ENCODE peak calls at places on chromosomes 2 and 18, in ten cellular contexts. G is BJ, M is kidney epithelial cell, O is WTC11, L is osteocyte, H is astrocyte of the spinal cord, I is BE2C, Z is cardiac muscle cell, Y is brain microvascular endothelial cell, R is cardiac fibroblast. N is an unnamed sample.

GRCh38 chr2:128797937-128798336 is 479.3 kb upstream of the HS6ST1 start:
- DNase-seq in Y (no peak), H (no peak), L (peak; percentile 59), I (no peak), M (no peak), R (no peak), G (no peak), Z (no peak), O (no peak), N (peak; percentile 47)

GRCh38 chr2:151973013-151973900 is 125.6 kb downstream of the CACNB4 start:
- DNase-seq in L (no peak), Z (no peak), Y (no peak), G (no peak), H (no peak), I (no peak), R (no peak), O (no peak), M (no peak), N (no peak)

GRCh38 chr2:144480257-144480656 is 39.7 kb downstream of the ZEB2 start:
- DNase-seq in Y (no peak), R (peak; percentile 90), L (no peak), O (no peak), G (no peak), I (no peak), Z (no peak), M (no peak), H (no peak), N (no peak)

GRCh38 chr2:168439536-168439935 is 16.5 kb upstream of the CERS6 start:
- DNase-seq in R (peak; percentile 40), H (peak; percentile 14), I (no peak), Y (no peak), M (no peak), G (no peak), Z (no peak), L (no peak), O (no peak), N (no peak)

GRCh38 chr2:159083601-159084000 is 115.2 kb downstream of the TANC1 start:
- DNase-seq in M (no peak), I (no peak), G (peak; percentile 59), Z (no peak), R (peak; percentile 56), Y (no peak), O (no peak), H (peak; percentile 56), L (no peak), N (no peak)

GRCh38 chr18:72867721-72868665 is at the start of gene NETO1:
- DNase-seq in I (no peak), L (no peak), G (no peak), R (no peak), Z (peak; percentile 54), M (no peak), Y (no peak), O (peak; percentile 62), H (peak; percentile 49), N (no peak)

GRCh38 chr2:58834404-58834803 is 593.3 kb upstream of the FANCL start:
- DNase-seq in O (peak; percentile 73), Y (peak; percentile 43), G (no peak), M (peak; percentile 4), R (peak; percentile 27), H (peak; percentile 34), I (no peak), Z (peak; percentile 77), L (no peak), N (no peak)

GRCh38 chr18:76495435-76496199 is 575 bp upstream of the ZNF516 start:
- DNase-seq in G (no peak), Z (peak; percentile 54), M (no peak), O (peak; percentile 66), H (peak; percentile 52), R (peak; percentile 65), L (no peak), Y (peak; percentile 40), I (peak; percentile 49), N (no peak)

GRCh38 chr2:99656938-99657337 is 167.1 kb upstream of the REV1 start:
- DNase-seq in O (no peak), L (peak; percentile 30), M (no peak), I (peak; percentile 66), R (no peak), G (no peak), H (peak; percentile 25), Z (no peak), Y (no peak), N (no peak)

GRCh38 chr18:76941284-76941683 is 118.9 kb downstream of the ZNF236 start:
- DNase-seq in Z (no peak), M (no peak), R (no peak), Y (no peak), L (no peak), O (no peak), H (no peak), G (no peak), I (no peak), N (no peak)

GRCh38 chr18:38353149-38353548 is 787.6 kb upstream of the CELF4 start:
- DNase-seq in H (no peak), Y (no peak), L (no peak), M (no peak), Z (no peak), I (no peak), G (no peak), O (no peak), R (no peak), N (no peak)

GRCh38 chr2:46296216-46296839 is 879 bp upstream of the EPAS1 start:
- DNase-seq in O (peak; percentile 48), Z (no peak), Y (no peak), M (no peak), H (peak; percentile 36), G (no peak), I (no peak), L (no peak), R (no peak), N (no peak)

GRCh38 chr18:47203626-47204464 is 27.7 kb upstream of the IER3IP1 start:
- DNase-seq in O (no peak), H (no peak), Y (no peak), L (no peak), Z (peak; percentile 28), G (no peak), I (peak; percentile 12), R (no peak), M (no peak), N (no peak)

GRCh38 chr18:47209166-47209565 is 33.0 kb upstream of the IER3IP1 start:
- DNase-seq in Z (no peak), R (no peak), Y (no peak), I (no peak), L (no peak), O (no peak), M (no peak), G (no peak), H (no peak), N (no peak)

GRCh38 chr18:47206945-47207637 is 30.9 kb upstream of the IER3IP1 start:
- DNase-seq in R (no peak), M (no peak), O (no peak), G (no peak), L (no peak), Y (no peak), I (no peak), H (peak; percentile 0), Z (no peak), N (no peak)

DNA sequence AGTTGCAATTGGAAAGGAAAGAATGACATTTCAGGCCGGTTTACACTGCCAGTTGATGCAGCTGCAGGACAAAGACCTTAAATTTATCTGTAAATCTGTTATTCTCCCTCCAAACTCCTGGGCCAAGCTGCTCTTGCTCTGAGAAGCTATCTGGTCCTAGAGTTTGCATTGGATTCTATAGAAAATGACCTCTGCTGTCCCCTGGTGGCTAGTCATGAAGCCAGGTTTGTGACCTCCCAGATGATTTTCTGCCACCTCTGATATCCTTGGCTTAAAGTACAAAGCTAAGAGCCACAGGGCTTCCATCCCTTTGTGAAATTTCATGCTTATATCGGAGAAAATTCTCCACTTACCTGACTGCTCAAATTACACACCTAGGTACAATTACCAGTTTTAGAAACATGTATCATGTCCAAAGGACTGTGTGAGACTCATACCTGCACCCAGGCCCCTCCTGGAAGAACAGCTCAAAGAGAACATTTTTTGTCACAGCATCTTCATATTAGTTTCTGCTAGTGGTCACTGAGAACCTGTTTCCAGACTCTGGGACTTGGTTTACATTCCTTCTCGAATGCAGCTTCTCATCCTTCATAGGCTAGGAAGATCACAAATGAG is 28.9 kb upstream of the IER3IP1 start:
- DNase-seq in H (peak; percentile 30), G (no peak), M (no peak), O (peak; percentile 65), L (no peak), I (peak; percentile 49), Z (peak; percentile 72), Y (peak; percentile 41), R (peak; percentile 68), N (no peak)
- TF ChIP-seq CTCF in H (peak; percentile 87), G (peak; percentile 89), M (peak; percentile 93), O (peak; percentile 54), L (peak; percentile 68), I (peak; percentile 87), Z (peak; percentile 88), Y (peak; percentile 86), R (peak; percentile 90), N (peak; percentile 91)

DNA sequence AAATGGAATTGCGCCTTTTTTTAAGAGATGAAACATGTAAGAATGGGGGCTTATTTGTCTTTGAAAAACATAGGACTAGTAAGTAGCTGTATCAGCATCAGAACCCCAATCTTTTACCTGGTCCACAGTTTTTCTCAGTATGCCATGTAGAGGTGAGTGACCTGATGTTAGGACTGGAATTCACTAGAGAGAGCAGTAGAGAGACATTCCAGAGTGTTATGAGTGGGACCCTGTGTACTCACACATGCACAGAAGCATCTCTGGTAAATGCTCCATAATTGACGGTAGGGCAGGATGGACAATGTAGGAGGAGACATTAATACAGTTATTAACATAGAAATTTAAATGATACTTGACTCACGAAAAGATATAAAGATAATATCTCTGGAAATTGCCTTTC is 1.4 kb upstream of the GALNT13 start:
- DNase-seq in Z (peak; percentile 50), H (no peak), M (no peak), O (no peak), L (no peak), R (no peak), G (no peak), Y (no peak), I (peak; percentile 8), N (no peak)
- TF ChIP-seq CTCF in Z (no peak), H (peak; percentile 14), M (no peak), O (no peak), L (peak; percentile 32), R (no peak), G (no peak), Y (no peak), I (peak; percentile 66), N (no peak)

DNA sequence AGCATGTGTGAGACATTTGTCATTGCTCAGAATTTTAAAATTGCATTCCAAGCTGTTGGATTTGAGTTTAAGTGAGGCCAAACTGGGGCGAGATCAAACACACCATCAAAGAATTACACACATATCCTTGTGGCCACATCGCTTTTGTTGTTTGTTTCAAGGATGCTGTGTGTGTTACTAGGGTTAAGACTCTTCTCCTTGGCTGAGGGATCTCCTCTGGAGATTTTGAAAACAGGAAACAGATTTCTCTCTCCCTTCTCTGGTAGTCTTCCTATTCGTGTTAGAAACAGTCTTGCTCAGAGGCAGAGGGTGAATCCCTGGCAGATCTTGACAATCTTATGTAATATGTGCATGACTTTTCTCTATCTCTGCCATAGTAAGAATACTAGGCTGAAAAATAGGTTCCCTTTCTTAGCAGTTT is 101.6 kb downstream of the XRCC5 start:
- DNase-seq in L (no peak), I (no peak), R (peak; percentile 55), Y (no peak), H (peak; percentile 37), M (no peak), Z (no peak), O (no peak), G (no peak), N (no peak)
- TF ChIP-seq CTCF in L (no peak), I (no peak), R (no peak), Y (no peak), H (no peak), M (no peak), Z (no peak), O (no peak), G (no peak), N (no peak)

GRCh38 chr2:64622443-64623231 is 31.1 kb downstream of the SERTAD2 start:
- DNase-seq in I (no peak), G (no peak), R (peak; percentile 10), M (no peak), L (no peak), Y (peak; percentile 48), Z (peak; percentile 40), O (peak; percentile 32), H (peak; percentile 56), N (no peak)
- TF ChIP-seq CTCF in I (no peak), G (peak; percentile 33), R (peak; percentile 24), M (no peak), L (peak; percentile 47), Y (peak; percentile 55), Z (peak; percentile 37), O (no peak), H (peak; percentile 8), N (no peak)

N was measured in GM12864.